ENCODE peak calls at places on chromosomes 5 and 9, in four cellular contexts. T is T follicular helper cell; V is central memory CD4-positive, alpha-beta T cell; N is chondrocyte. J is an unnamed sample.

GRCh38 chr5:63483338-63483737 is 478.9 kb downstream of the HTR1A start:
- DNase-seq in N (no peak), V (no peak), T (no peak), J (no peak)

GRCh38 chr5:1661831-1662558 is 137.6 kb downstream of the MRPL36 start:
- DNase-seq in V (no peak), T (no peak), N (no peak), J (no peak)

GRCh38 chr9:126614088-126614454 is 343 bp downstream of the LMX1B start:
- DNase-seq in T (no peak), N (peak), V (no peak), J (no peak)

GRCh38 chr9:116154976-116155699 is 1.5 kb downstream of the PAPPA start:
- DNase-seq in T (no peak), V (no peak), N (no peak), J (no peak)

GRCh38 chr5:40679998-40680681 is 425 bp downstream of the PTGER4 start:
- DNase-seq in V (no peak), T (no peak), N (no peak), J (peak)

GRCh38 chr5:1801954-1802295 is 718 bp downstream of the NDUFS6 start:
- DNase-seq in V (no peak), N (no peak), T (no peak), J (peak)

GRCh38 chr9:76588320-76588719 is 129.3 kb downstream of the GCNT1 start:
- DNase-seq in V (no peak), N (no peak), T (no peak), J (no peak)

GRCh38 chr5:161549106-161549505 is 2.6 kb upstream of the GABRB2 start:
- DNase-seq in T (no peak), V (no peak), N (no peak), J (no peak)

GRCh38 chr5:67543704-67544103 is 347.1 kb upstream of the CD180 start:
- DNase-seq in N (no peak), T (no peak), V (no peak), J (no peak)

GRCh38 chr9:127783111-127783621 is 2.7 kb upstream of the CDK9 start:
- DNase-seq in N (no peak), T (peak), V (peak), J (peak)

GRCh38 chr5:36720688-36721087 is 114.3 kb downstream of the SLC1A3 start:
- DNase-seq in N (no peak), V (no peak), T (no peak), J (no peak)

GRCh38 chr5:16179511-16179935 is at the start of gene MARCHF11:
- DNase-seq in T (no peak), V (no peak), N (peak), J (no peak)

GRCh38 chr5:1292846-1293415 is 1.9 kb downstream of the TERT start:
- DNase-seq in V (no peak), N (no peak), T (no peak), J (peak)

GRCh38 chr5:168592014-168592368 is 12.8 kb upstream of the PANK3 start:
- DNase-seq in N (no peak), V (no peak), T (no peak), J (no peak)

GRCh38 chr5:141915881-141916336 is 7.8 kb upstream of the DELE1 start:
- DNase-seq in T (no peak), N (no peak), V (no peak), J (no peak)

GRCh38 chr5:75412111-75412990 is 75.3 kb downstream of the HMGCR start:
- DNase-seq in T (no peak), V (no peak), N (no peak), J (no peak)

GRCh38 chr5:127068771-127069330 is 4.5 kb downstream of the C5orf63 start:
- DNase-seq in N (no peak), T (no peak), V (no peak), J (no peak)

GRCh38 chr5:135952683-135953082 is 2.1 kb downstream of the LECT2 start:
- DNase-seq in N (no peak), V (no peak), T (no peak), J (no peak)

GRCh38 chr5:56406221-56406620 is 173.1 kb upstream of the ANKRD55 start:
- DNase-seq in T (no peak), N (no peak), V (no peak), J (no peak)

GRCh38 chr9:84371737-84372136 is 31.2 kb upstream of the SLC28A3 start:
- DNase-seq in T (no peak), N (no peak), V (no peak), J (no peak)

GRCh38 chr9:131097948-131098278 is 1.6 kb downstream of the AIF1L start:
- DNase-seq in V (no peak), N (no peak), T (no peak), J (no peak)

GRCh38 chr9:130971294-130971849 is 32.3 kb upstream of the FIBCD1 start:
- DNase-seq in V (no peak), N (peak), T (no peak), J (no peak)

GRCh38 chr9:8254527-8254926 is 454.9 kb upstream of the DMAC1 start:
- DNase-seq in V (no peak), T (no peak), N (no peak), J (no peak)

GRCh38 chr5:17727212-17727611 is 93.0 kb downstream of the TAF11L14 start:
- DNase-seq in V (no peak), N (no peak), T (no peak), J (no peak)

GRCh38 chr5:174693697-174694400 is 30.5 kb upstream of the MSX2 start:
- DNase-seq in N (no peak), T (no peak), V (no peak), J (no peak)

GRCh38 chr5:120240716-120241115 is 223.4 kb upstream of the PRR16 start:
- DNase-seq in T (no peak), V (no peak), N (no peak), J (no peak)

GRCh38 chr9:135779571-135779970 is 77.6 kb downstream of the KCNT1 start:
- DNase-seq in T (no peak), V (no peak), N (no peak), J (no peak)

J was measured in spleen.